ENCODE peak calls at places on chromosomes 2 and 18, in six cellular contexts. G is hepatocyte, I is fibroblast of lung, B is neuronal stem cell, T is HCT116, J is K562. L is an unnamed sample.
A peak's percentile ranks its signal among the peaks of the same experiment; 100 is the strongest.

GRCh38 chr18:45806226-45806625 is 19.2 kb upstream of the SIGLEC15 start:
- DNase-seq in B (no peak), I (peak; percentile 46), T (no peak), J (no peak), G (no peak), L (no peak)

GRCh38 chr2:215479536-215480240 is 43.8 kb upstream of the FN1 start:
- DNase-seq in J (no peak), G (no peak), B (no peak), I (no peak), T (no peak), L (no peak)

GRCh38 chr18:7535436-7536190 is 31.5 kb upstream of the PTPRM start:
- DNase-seq in I (no peak), J (no peak), G (no peak), T (no peak), B (no peak), L (no peak)

GRCh38 chr2:113724010-113724409 is 32.4 kb downstream of the SLC35F5 start:
- DNase-seq in B (no peak), T (no peak), J (no peak), G (no peak), I (no peak), L (no peak)

GRCh38 chr2:160868891-160869290 is 291.3 kb upstream of the TANK start:
- DNase-seq in J (no peak), T (no peak), I (peak; percentile 54), B (no peak), G (no peak), L (no peak)

GRCh38 chr2:37471994-37472393 is 127.6 kb downstream of the QPCT start:
- DNase-seq in T (no peak), J (no peak), I (peak; percentile 90), B (no peak), G (no peak), L (no peak)

GRCh38 chr18:12271376-12272235 is 17.4 kb downstream of the CIDEA start:
- DNase-seq in B (peak; percentile 85), I (peak; percentile 81), J (peak; percentile 89), T (peak; percentile 49), G (peak; percentile 91), L (peak; percentile 98)

GRCh38 chr18:79856119-79857080 is 58.7 kb downstream of the KCNG2 start:
- DNase-seq in B (peak; percentile 46), G (peak; percentile 73), I (peak; percentile 18), T (no peak), J (no peak), L (peak; percentile 91)

GRCh38 chr2:226837787-226838603 is 2.1 kb downstream of the RHBDD1 start:
- DNase-seq in I (no peak), T (no peak), G (no peak), B (no peak), J (peak; percentile 70), L (peak; percentile 45)

GRCh38 chr2:120398051-120398960 is 52.4 kb downstream of the INHBB start:
- DNase-seq in I (no peak), B (no peak), J (no peak), G (no peak), T (no peak), L (peak; percentile 95)

GRCh38 chr18:56878712-56879111 is 227.6 kb downstream of the WDR7 start:
- DNase-seq in G (no peak), B (no peak), I (no peak), T (no peak), J (no peak), L (no peak)

GRCh38 chr2:29725610-29726009 is 195.8 kb downstream of the ALK start:
- DNase-seq in B (no peak), J (no peak), G (no peak), I (no peak), T (no peak), L (no peak)

GRCh38 chr2:226771067-226771466 is 28.6 kb downstream of the IRS1 start:
- DNase-seq in I (no peak), T (no peak), J (no peak), B (no peak), G (no peak), L (no peak)

GRCh38 chr2:203662963-203663362 is 43.5 kb upstream of the CD28 start:
- DNase-seq in J (no peak), I (no peak), T (no peak), G (no peak), B (no peak), L (peak; percentile 58)

GRCh38 chr2:200463449-200463848 is 46.4 kb downstream of the KCTD18 start:
- DNase-seq in I (no peak), J (no peak), B (no peak), T (no peak), G (no peak), L (no peak)

GRCh38 chr2:70204452-70204851 is 13.6 kb upstream of the C2orf42 start:
- DNase-seq in I (no peak), B (no peak), J (no peak), T (no peak), G (no peak), L (no peak)

GRCh38 chr2:144267209-144267608 is 252.7 kb downstream of the ZEB2 start:
- DNase-seq in T (no peak), I (no peak), B (no peak), J (no peak), G (no peak), L (no peak)

GRCh38 chr2:163888591-163888990 is 152.8 kb upstream of the FIGN start:
- DNase-seq in J (no peak), T (no peak), G (no peak), B (no peak), I (no peak), L (no peak)

GRCh38 chr18:31711365-31712035 is 27.1 kb upstream of the B4GALT6 start:
- DNase-seq in B (no peak), T (no peak), I (peak; percentile 19), J (no peak), G (no peak), L (no peak)

GRCh38 chr18:42185486-42185885 is 230.5 kb downstream of the PIK3C3 start:
- DNase-seq in T (no peak), J (no peak), I (no peak), G (no peak), B (no peak), L (no peak)

GRCh38 chr2:17182399-17182798 is 335.8 kb downstream of the RAD51AP2 start:
- DNase-seq in J (no peak), I (no peak), T (no peak), B (no peak), G (no peak), L (no peak)

GRCh38 chr2:231590614-231591013 is 2.0 kb upstream of the TEX44 start:
- DNase-seq in I (no peak), B (no peak), G (peak; percentile 60), J (no peak), T (no peak), L (no peak)

GRCh38 chr2:199278099-199278498 is 179.6 kb downstream of the SATB2 start:
- DNase-seq in I (no peak), G (no peak), B (no peak), J (peak; percentile 7), T (no peak), L (peak; percentile 48)

GRCh38 chr18:36355511-36355910 is 58.0 kb downstream of the FHOD3 start:
- DNase-seq in B (no peak), G (no peak), I (no peak), T (no peak), J (no peak), L (no peak)

GRCh38 chr2:173659522-173659921 is 304.9 kb downstream of the CDCA7 start:
- DNase-seq in T (no peak), I (no peak), B (no peak), G (no peak), J (no peak), L (no peak)

GRCh38 chr2:3778841-3779505 is 75.6 kb downstream of the DCDC2C start:
- DNase-seq in G (no peak), I (no peak), T (no peak), B (no peak), J (no peak), L (no peak)

GRCh38 chr2:205835251-205835900 is 153.1 kb downstream of the NRP2 start:
- DNase-seq in T (no peak), I (peak; percentile 81), G (no peak), J (no peak), B (no peak), L (no peak)

GRCh38 chr18:8831531-8831930 is 126.2 kb downstream of the MTCL1 start:
- DNase-seq in T (no peak), I (no peak), B (no peak), J (no peak), G (no peak), L (no peak)

GRCh38 chr2:24452499-24452878 is 38.6 kb upstream of the NCOA1 start:
- DNase-seq in B (no peak), J (no peak), I (no peak), T (no peak), G (no peak), L (no peak)
- H3K4me3 ChIP-seq in B (no peak overlapping the region), J (no peak overlapping the region), I (no peak overlapping the region), T (no peak overlapping the region), G (no peak overlapping the region), L (no peak overlapping the region)

GRCh38 chr2:210539578-210540416 is 16.6 kb upstream of the CPS1 start:
- DNase-seq in J (no peak), T (no peak), I (no peak), B (no peak), G (no peak), L (no peak)
- H2AFZ ChIP-seq in J (no peak overlapping the region), T (no peak overlapping the region), I (no peak overlapping the region), B (no peak overlapping the region), G (peak overlapping the region; percentile 5), L (no peak overlapping the region)

GRCh38 chr2:6181525-6182270 is 489.5 kb downstream of the SOX11 start:
- DNase-seq in J (no peak), B (no peak), T (no peak), I (peak; percentile 98), G (peak; percentile 54), L (peak; percentile 45)

GRCh38 chr2:6183231-6183630 is 491.0 kb downstream of the SOX11 start:
- DNase-seq in J (no peak), T (no peak), G (no peak), B (no peak), I (no peak), L (no peak)

GRCh38 chr2:6186332-6187100 is 494.3 kb downstream of the SOX11 start:
- DNase-seq in J (no peak), B (no peak), I (peak; percentile 92), T (no peak), G (peak; percentile 72), L (no peak)

GRCh38 chr2:6184532-6185302 is 492.5 kb downstream of the SOX11 start:
- DNase-seq in G (peak; percentile 46), T (no peak), J (no peak), I (peak; percentile 39), B (peak; percentile 18), L (peak; percentile 13)
- H3K4me1 ChIP-seq in G (peaks cover 32% of the 10 kb centered on the region), T (no peaks in the 10 kb centered on the region), J (no peaks in the 10 kb centered on the region), I (peaks cover 16% of the 10 kb centered on the region), B (peaks cover 11% of the 10 kb centered on the region), L (no peaks in the 10 kb centered on the region)

DNA sequence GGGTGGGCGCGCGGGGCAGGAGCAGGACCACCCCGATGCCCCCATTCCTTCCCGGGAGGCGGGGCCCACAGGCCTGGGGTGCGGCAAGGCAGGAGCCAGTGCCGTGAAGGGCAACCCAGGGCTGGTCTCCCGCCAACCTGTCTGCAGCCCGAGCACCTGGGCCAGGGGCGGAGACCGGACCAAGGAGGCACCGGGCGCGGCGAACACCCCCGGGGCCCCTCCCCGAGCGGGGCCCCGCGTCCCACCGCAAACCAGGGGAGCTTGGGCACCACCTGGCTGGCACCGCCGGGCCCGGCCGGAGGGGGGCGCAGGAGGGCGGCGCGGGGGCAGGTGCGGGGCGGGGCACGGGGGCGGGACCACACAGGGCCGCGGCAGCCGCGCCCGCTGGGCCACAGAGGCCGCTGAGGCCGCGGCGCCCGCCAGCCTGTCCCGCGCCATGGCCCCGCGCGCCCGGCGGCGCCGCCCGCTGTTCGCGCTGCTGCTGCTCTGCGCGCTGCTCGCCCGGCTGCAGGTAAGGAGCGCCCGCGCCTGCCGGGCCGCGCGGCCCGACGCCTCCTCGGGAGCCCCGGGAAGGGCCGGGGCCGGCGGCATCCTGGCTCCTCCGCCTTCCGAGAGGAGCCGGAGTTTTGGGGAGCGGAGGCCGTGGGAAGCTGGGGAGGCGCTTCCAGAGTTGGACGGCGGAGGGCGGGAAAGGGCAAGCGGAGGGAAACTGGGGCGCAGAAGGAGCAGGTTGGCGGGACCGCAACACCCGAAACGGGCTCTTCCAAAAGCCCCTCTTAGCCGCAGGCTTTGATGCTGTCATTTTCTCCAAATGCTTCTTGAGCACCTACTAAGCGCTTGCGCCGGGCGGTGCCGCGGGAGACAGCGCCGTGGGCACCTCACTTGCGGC is at the start of gene TNFRSF11A:
- DNase-seq in I (no peak), B (no peak), G (peak; percentile 83), T (no peak), J (peak; percentile 77), L (no peak)
- H3K4me3 ChIP-seq in I (peak within 1 kb of the TSS; percentile 35), B (peak within 1 kb of the TSS; percentile 83), G (peak within 1 kb of the TSS; percentile 67), T (peak within 1 kb of the TSS; percentile 61), J (peak within 1 kb of the TSS; percentile 37), L (peak within 1 kb of the TSS; percentile 57)